ENCODE peak calls at places on chromosomes 3 and 15, in six cellular contexts. One of them, this sample, is unnamed.

GRCh38 chr3:72571638-72572114 is 276.6 kb downstream of the SHQ1 start:
- DNase-seq in activated CD4-positive, alpha-beta T cell treated with anti-CD3 and anti-CD28 coated beads, Interleukin-2, amount 50 U/mL, for 1 hour: no peak
- DNase-seq in NCI-H1436: no peak
- DNase-seq in cardiac muscle cell: peak; percentile 21
- DNase-seq in cardiac fibroblast: no peak
- DNase-seq in psoas muscle: no peak
- DNase-seq in this sample: no peak

GRCh38 chr3:66809579-66809958 is 188.5 kb upstream of the KBTBD8 start:
- DNase-seq in activated CD4-positive, alpha-beta T cell treated with anti-CD3 and anti-CD28 coated beads, Interleukin-2, amount 50 U/mL, for 1 hour: no peak
- DNase-seq in NCI-H1436: no peak
- DNase-seq in cardiac muscle cell: no peak
- DNase-seq in cardiac fibroblast: no peak
- DNase-seq in psoas muscle: no peak
- DNase-seq in this sample: no peak

GRCh38 chr3:73848173-73848751 is 223.5 kb upstream of the PDZRN3 start:
- DNase-seq in activated CD4-positive, alpha-beta T cell treated with anti-CD3 and anti-CD28 coated beads, Interleukin-2, amount 50 U/mL, for 1 hour: no peak
- DNase-seq in NCI-H1436: peak; percentile 4
- DNase-seq in cardiac muscle cell: peak; percentile 56
- DNase-seq in cardiac fibroblast: peak; percentile 63
- DNase-seq in psoas muscle: no peak
- DNase-seq in this sample: peak; percentile 0

GRCh38 chr3:157452097-157452496 is 15.4 kb downstream of the PTX3 start:
- DNase-seq in activated CD4-positive, alpha-beta T cell treated with anti-CD3 and anti-CD28 coated beads, Interleukin-2, amount 50 U/mL, for 1 hour: no peak
- DNase-seq in NCI-H1436: no peak
- DNase-seq in cardiac muscle cell: no peak
- DNase-seq in cardiac fibroblast: peak; percentile 11
- DNase-seq in psoas muscle: no peak
- DNase-seq in this sample: no peak

GRCh38 chr3:177772908-177773557 is 575.8 kb upstream of the TBL1XR1 start:
- DNase-seq in activated CD4-positive, alpha-beta T cell treated with anti-CD3 and anti-CD28 coated beads, Interleukin-2, amount 50 U/mL, for 1 hour: no peak
- DNase-seq in NCI-H1436: no peak
- DNase-seq in cardiac muscle cell: no peak
- DNase-seq in cardiac fibroblast: no peak
- DNase-seq in psoas muscle: no peak
- DNase-seq in this sample: no peak

GRCh38 chr15:100204771-100205170 is 137.0 kb downstream of the ADAMTS17 start:
- DNase-seq in activated CD4-positive, alpha-beta T cell treated with anti-CD3 and anti-CD28 coated beads, Interleukin-2, amount 50 U/mL, for 1 hour: no peak
- DNase-seq in NCI-H1436: no peak
- DNase-seq in cardiac muscle cell: no peak
- DNase-seq in cardiac fibroblast: no peak
- DNase-seq in psoas muscle: no peak
- DNase-seq in this sample: no peak

GRCh38 chr15:62457100-62457499 is 292.0 kb upstream of the C2CD4B start:
- DNase-seq in activated CD4-positive, alpha-beta T cell treated with anti-CD3 and anti-CD28 coated beads, Interleukin-2, amount 50 U/mL, for 1 hour: no peak
- DNase-seq in NCI-H1436: no peak
- DNase-seq in cardiac muscle cell: no peak
- DNase-seq in cardiac fibroblast: no peak
- DNase-seq in psoas muscle: no peak
- DNase-seq in this sample: no peak

GRCh38 chr15:56244237-56244810 is 645 bp upstream of the RFX7 start:
- DNase-seq in activated CD4-positive, alpha-beta T cell treated with anti-CD3 and anti-CD28 coated beads, Interleukin-2, amount 50 U/mL, for 1 hour: no peak
- DNase-seq in NCI-H1436: peak; percentile 84
- DNase-seq in cardiac muscle cell: peak; percentile 73
- DNase-seq in cardiac fibroblast: peak; percentile 80
- DNase-seq in psoas muscle: peak; percentile 20
- DNase-seq in this sample: peak; percentile 91

GRCh38 chr3:136074546-136074945 is 109.0 kb downstream of the PPP2R3A start:
- DNase-seq in activated CD4-positive, alpha-beta T cell treated with anti-CD3 and anti-CD28 coated beads, Interleukin-2, amount 50 U/mL, for 1 hour: no peak
- DNase-seq in NCI-H1436: no peak
- DNase-seq in cardiac muscle cell: no peak
- DNase-seq in cardiac fibroblast: peak; percentile 34
- DNase-seq in psoas muscle: no peak
- DNase-seq in this sample: no peak

GRCh38 chr15:90901799-90902655 is 1.1 kb upstream of the MAN2A2 start:
- DNase-seq in activated CD4-positive, alpha-beta T cell treated with anti-CD3 and anti-CD28 coated beads, Interleukin-2, amount 50 U/mL, for 1 hour: peak; percentile 63
- DNase-seq in NCI-H1436: peak; percentile 46
- DNase-seq in cardiac muscle cell: peak; percentile 87
- DNase-seq in cardiac fibroblast: peak; percentile 86
- DNase-seq in psoas muscle: peak; percentile 79
- DNase-seq in this sample: peak; percentile 82

GRCh38 chr3:101466465-101467309 is 46.3 kb downstream of the SENP7 start:
- DNase-seq in activated CD4-positive, alpha-beta T cell treated with anti-CD3 and anti-CD28 coated beads, Interleukin-2, amount 50 U/mL, for 1 hour: no peak
- DNase-seq in NCI-H1436: no peak
- DNase-seq in cardiac muscle cell: peak; percentile 56
- DNase-seq in cardiac fibroblast: no peak
- DNase-seq in psoas muscle: no peak
- DNase-seq in this sample: no peak

This sample was measured in NCI-H2081.